ENCODE peak calls at places on chromosomes 3 and 15, in six cellular contexts. One of them, this sample, is unnamed.

GRCh38 chr3:127729556-127730056 is 56.9 kb downstream of the ABTB1 start:
- DNase-seq in stimulated activated naive CD8-positive, alpha-beta T cell treated with anti-CD3 and anti-CD28 coated beads, Interleukin-15, amount 100 ng/mL, for 72 hours: no peak
- DNase-seq in activated gamma-delta T cell treated with Interleukin-2 at 50 U/mL for 16 hours: no peak
- DNase-seq in NCI-H345: no peak
- DNase-seq in GM19239: no peak
- DNase-seq in kidney epithelial cell: no peak
- DNase-seq in this sample: no peak

GRCh38 chr3:4474683-4475490 is 7.8 kb upstream of the SUMF1 start:
- DNase-seq in stimulated activated naive CD8-positive, alpha-beta T cell treated with anti-CD3 and anti-CD28 coated beads, Interleukin-15, amount 100 ng/mL, for 72 hours: peak; percentile 27
- DNase-seq in activated gamma-delta T cell treated with Interleukin-2 at 50 U/mL for 16 hours: no peak
- DNase-seq in NCI-H345: no peak
- DNase-seq in GM19239: no peak
- DNase-seq in kidney epithelial cell: peak; percentile 67
- DNase-seq in this sample: no peak

GRCh38 chr3:107969994-107970896 is 120.6 kb downstream of the CD47 start:
- DNase-seq in stimulated activated naive CD8-positive, alpha-beta T cell treated with anti-CD3 and anti-CD28 coated beads, Interleukin-15, amount 100 ng/mL, for 72 hours: no peak
- DNase-seq in activated gamma-delta T cell treated with Interleukin-2 at 50 U/mL for 16 hours: no peak
- DNase-seq in NCI-H345: no peak
- DNase-seq in GM19239: no peak
- DNase-seq in kidney epithelial cell: no peak
- DNase-seq in this sample: no peak

GRCh38 chr3:59265566-59265965 is 215.7 kb upstream of the CFAP20DC start:
- DNase-seq in stimulated activated naive CD8-positive, alpha-beta T cell treated with anti-CD3 and anti-CD28 coated beads, Interleukin-15, amount 100 ng/mL, for 72 hours: no peak
- DNase-seq in activated gamma-delta T cell treated with Interleukin-2 at 50 U/mL for 16 hours: no peak
- DNase-seq in NCI-H345: no peak
- DNase-seq in GM19239: no peak
- DNase-seq in kidney epithelial cell: no peak
- DNase-seq in this sample: no peak

GRCh38 chr15:83844742-83845141 is 190.8 kb downstream of the ADAMTSL3 start:
- DNase-seq in stimulated activated naive CD8-positive, alpha-beta T cell treated with anti-CD3 and anti-CD28 coated beads, Interleukin-15, amount 100 ng/mL, for 72 hours: no peak
- DNase-seq in activated gamma-delta T cell treated with Interleukin-2 at 50 U/mL for 16 hours: no peak
- DNase-seq in NCI-H345: no peak
- DNase-seq in GM19239: no peak
- DNase-seq in kidney epithelial cell: no peak
- DNase-seq in this sample: no peak

GRCh38 chr15:82021992-82022391 is 23.8 kb downstream of the MEX3B start:
- DNase-seq in stimulated activated naive CD8-positive, alpha-beta T cell treated with anti-CD3 and anti-CD28 coated beads, Interleukin-15, amount 100 ng/mL, for 72 hours: no peak
- DNase-seq in activated gamma-delta T cell treated with Interleukin-2 at 50 U/mL for 16 hours: no peak
- DNase-seq in NCI-H345: peak; percentile 87
- DNase-seq in GM19239: no peak
- DNase-seq in kidney epithelial cell: no peak
- DNase-seq in this sample: no peak

GRCh38 chr3:75171632-75172230 is 492.4 kb upstream of the FRG2C start:
- DNase-seq in stimulated activated naive CD8-positive, alpha-beta T cell treated with anti-CD3 and anti-CD28 coated beads, Interleukin-15, amount 100 ng/mL, for 72 hours: no peak
- DNase-seq in activated gamma-delta T cell treated with Interleukin-2 at 50 U/mL for 16 hours: no peak
- DNase-seq in NCI-H345: peak; percentile 9
- DNase-seq in GM19239: no peak
- DNase-seq in kidney epithelial cell: no peak
- DNase-seq in this sample: no peak

GRCh38 chr3:157129782-157130137 is 30.2 kb downstream of the CCNL1 start:
- DNase-seq in stimulated activated naive CD8-positive, alpha-beta T cell treated with anti-CD3 and anti-CD28 coated beads, Interleukin-15, amount 100 ng/mL, for 72 hours: no peak
- DNase-seq in activated gamma-delta T cell treated with Interleukin-2 at 50 U/mL for 16 hours: no peak
- DNase-seq in NCI-H345: peak; percentile 46
- DNase-seq in GM19239: no peak
- DNase-seq in kidney epithelial cell: no peak
- DNase-seq in this sample: no peak

GRCh38 chr15:27179789-27180188 is 208.8 kb downstream of the GABRG3 start:
- DNase-seq in stimulated activated naive CD8-positive, alpha-beta T cell treated with anti-CD3 and anti-CD28 coated beads, Interleukin-15, amount 100 ng/mL, for 72 hours: no peak
- DNase-seq in activated gamma-delta T cell treated with Interleukin-2 at 50 U/mL for 16 hours: no peak
- DNase-seq in NCI-H345: peak; percentile 78
- DNase-seq in GM19239: no peak
- DNase-seq in kidney epithelial cell: no peak
- DNase-seq in this sample: no peak

GRCh38 chr15:44029940-44030568 is 165.0 kb downstream of the FRMD5 start:
- DNase-seq in stimulated activated naive CD8-positive, alpha-beta T cell treated with anti-CD3 and anti-CD28 coated beads, Interleukin-15, amount 100 ng/mL, for 72 hours: no peak
- DNase-seq in activated gamma-delta T cell treated with Interleukin-2 at 50 U/mL for 16 hours: no peak
- DNase-seq in NCI-H345: no peak
- DNase-seq in GM19239: no peak
- DNase-seq in kidney epithelial cell: no peak
- DNase-seq in this sample: no peak

GRCh38 chr3:194640829-194641228 is 7.6 kb upstream of the TMEM44 start:
- DNase-seq in stimulated activated naive CD8-positive, alpha-beta T cell treated with anti-CD3 and anti-CD28 coated beads, Interleukin-15, amount 100 ng/mL, for 72 hours: peak; percentile 25
- DNase-seq in activated gamma-delta T cell treated with Interleukin-2 at 50 U/mL for 16 hours: peak; percentile 36
- DNase-seq in NCI-H345: no peak
- DNase-seq in GM19239: no peak
- DNase-seq in kidney epithelial cell: no peak
- DNase-seq in this sample: no peak

GRCh38 chr3:151903501-151903991 is 30.1 kb downstream of the SUCNR1 start:
- DNase-seq in stimulated activated naive CD8-positive, alpha-beta T cell treated with anti-CD3 and anti-CD28 coated beads, Interleukin-15, amount 100 ng/mL, for 72 hours: no peak
- DNase-seq in activated gamma-delta T cell treated with Interleukin-2 at 50 U/mL for 16 hours: no peak
- DNase-seq in NCI-H345: no peak
- DNase-seq in GM19239: no peak
- DNase-seq in kidney epithelial cell: no peak
- DNase-seq in this sample: no peak

GRCh38 chr3:50125541-50126286 is 29.4 kb upstream of the SEMA3F start:
- DNase-seq in stimulated activated naive CD8-positive, alpha-beta T cell treated with anti-CD3 and anti-CD28 coated beads, Interleukin-15, amount 100 ng/mL, for 72 hours: no peak
- DNase-seq in activated gamma-delta T cell treated with Interleukin-2 at 50 U/mL for 16 hours: no peak
- DNase-seq in NCI-H345: no peak
- DNase-seq in GM19239: no peak
- DNase-seq in kidney epithelial cell: no peak
- DNase-seq in this sample: no peak

GRCh38 chr3:63151893-63152292 is 126.2 kb upstream of the SYNPR start:
- DNase-seq in stimulated activated naive CD8-positive, alpha-beta T cell treated with anti-CD3 and anti-CD28 coated beads, Interleukin-15, amount 100 ng/mL, for 72 hours: no peak
- DNase-seq in activated gamma-delta T cell treated with Interleukin-2 at 50 U/mL for 16 hours: no peak
- DNase-seq in NCI-H345: no peak
- DNase-seq in GM19239: no peak
- DNase-seq in kidney epithelial cell: no peak
- DNase-seq in this sample: no peak

GRCh38 chr3:197465996-197466549 is 89.7 kb downstream of the BDH1 start:
- DNase-seq in stimulated activated naive CD8-positive, alpha-beta T cell treated with anti-CD3 and anti-CD28 coated beads, Interleukin-15, amount 100 ng/mL, for 72 hours: no peak
- DNase-seq in activated gamma-delta T cell treated with Interleukin-2 at 50 U/mL for 16 hours: no peak
- DNase-seq in NCI-H345: no peak
- DNase-seq in GM19239: no peak
- DNase-seq in kidney epithelial cell: no peak
- DNase-seq in this sample: no peak

GRCh38 chr3:184710870-184711365 is 946 bp downstream of the MAGEF1 start:
- DNase-seq in stimulated activated naive CD8-positive, alpha-beta T cell treated with anti-CD3 and anti-CD28 coated beads, Interleukin-15, amount 100 ng/mL, for 72 hours: no peak
- DNase-seq in activated gamma-delta T cell treated with Interleukin-2 at 50 U/mL for 16 hours: no peak
- DNase-seq in NCI-H345: peak; percentile 21
- DNase-seq in GM19239: peak; percentile 42
- DNase-seq in kidney epithelial cell: no peak
- DNase-seq in this sample: peak; percentile 45